ENCODE peak calls at places on chromosome 13, in four cellular contexts. One of them, this sample, is unnamed.

GRCh38 chr13:113926951-113927660 is 46.8 kb downstream of the C13orf46 start:
- DNase-seq in Caco-2: no peak
- DNase-seq in cardiac septum: peak
- DNase-seq in RPMI7951: peak
- DNase-seq in this sample: no peak

GRCh38 chr13:114299604-114300305 is 14.5 kb upstream of the CHAMP1 start:
- DNase-seq in Caco-2: no peak
- DNase-seq in cardiac septum: no peak
- DNase-seq in RPMI7951: no peak
- DNase-seq in this sample: no peak

GRCh38 chr13:23159205-23159586 is 21.6 kb upstream of the SGCG start:
- DNase-seq in Caco-2: no peak
- DNase-seq in cardiac septum: no peak
- DNase-seq in RPMI7951: peak
- DNase-seq in this sample: no peak

GRCh38 chr13:87274209-87274819 is 396.9 kb upstream of the SLITRK5 start:
- DNase-seq in Caco-2: peak
- DNase-seq in cardiac septum: no peak
- DNase-seq in RPMI7951: peak
- DNase-seq in this sample: peak

GRCh38 chr13:59269476-59269875 is 894.3 kb downstream of the DIAPH3 start:
- DNase-seq in Caco-2: no peak
- DNase-seq in cardiac septum: no peak
- DNase-seq in RPMI7951: peak
- DNase-seq in this sample: no peak

GRCh38 chr13:114076329-114076761 is 56.1 kb downstream of the RASA3 start:
- DNase-seq in Caco-2: no peak
- DNase-seq in cardiac septum: peak
- DNase-seq in RPMI7951: no peak
- DNase-seq in this sample: no peak

GRCh38 chr13:95301135-95301946 is at the start of gene ABCC4:
- DNase-seq in Caco-2: peak
- DNase-seq in cardiac septum: peak
- DNase-seq in RPMI7951: peak
- DNase-seq in this sample: no peak

GRCh38 chr13:46181799-46182490 is at the start of gene LCP1:
- DNase-seq in Caco-2: peak
- DNase-seq in cardiac septum: no peak
- DNase-seq in RPMI7951: peak
- DNase-seq in this sample: no peak

This sample was measured in epithelial cell of prostate.